ENCODE peak calls at places on chromosomes 12 and 14, in seven cellular contexts. One of them, this sample, is unnamed.

GRCh38 chr12:12839886-12840285 is 26.7 kb downstream of the DDX47 start:
- DNase-seq in H1: no peak
- DNase-seq in HCT116: peak
- DNase-seq in HepG2: no peak
- DNase-seq in SK-N-SH: no peak
- DNase-seq in K562: no peak
- DNase-seq in GM12878: no peak
- DNase-seq in this sample: no peak

GRCh38 chr12:66742508-66743367 is 63.9 kb upstream of the GRIP1 start:
- DNase-seq in H1: no peak
- DNase-seq in HCT116: no peak
- DNase-seq in HepG2: no peak
- DNase-seq in SK-N-SH: no peak
- DNase-seq in K562: no peak
- DNase-seq in GM12878: no peak
- DNase-seq in this sample: no peak

GRCh38 chr14:61186341-61186740 is 94.8 kb downstream of the TMEM30B start:
- DNase-seq in H1: no peak
- DNase-seq in HCT116: no peak
- DNase-seq in HepG2: no peak
- DNase-seq in SK-N-SH: no peak
- DNase-seq in K562: no peak
- DNase-seq in GM12878: no peak
- DNase-seq in this sample: no peak

GRCh38 chr14:23436327-23437141 is 1.1 kb upstream of the MYH7 start:
- DNase-seq in H1: no peak
- DNase-seq in HCT116: no peak
- DNase-seq in HepG2: no peak
- DNase-seq in SK-N-SH: no peak
- DNase-seq in K562: peak
- DNase-seq in GM12878: no peak
- DNase-seq in this sample: no peak

GRCh38 chr12:54412348-54412747 is 6.7 kb downstream of the ITGA5 start:
- DNase-seq in H1: no peak
- DNase-seq in HCT116: no peak
- DNase-seq in HepG2: no peak
- DNase-seq in SK-N-SH: no peak
- DNase-seq in K562: no peak
- DNase-seq in GM12878: no peak
- DNase-seq in this sample: no peak

GRCh38 chr12:27564612-27565213 is 40.7 kb downstream of the PPFIBP1 start:
- DNase-seq in H1: no peak
- DNase-seq in HCT116: no peak
- DNase-seq in HepG2: no peak
- DNase-seq in SK-N-SH: no peak
- DNase-seq in K562: no peak
- DNase-seq in GM12878: no peak
- DNase-seq in this sample: no peak

GRCh38 chr12:54258286-54258685 is 21.6 kb downstream of the CBX5 start:
- DNase-seq in H1: no peak
- DNase-seq in HCT116: no peak
- DNase-seq in HepG2: no peak
- DNase-seq in SK-N-SH: no peak
- DNase-seq in K562: no peak
- DNase-seq in GM12878: no peak
- DNase-seq in this sample: no peak

GRCh38 chr12:78062781-78063180 is 232.1 kb downstream of the NAV3 start:
- DNase-seq in H1: no peak
- DNase-seq in HCT116: no peak
- DNase-seq in HepG2: peak
- DNase-seq in SK-N-SH: no peak
- DNase-seq in K562: no peak
- DNase-seq in GM12878: no peak
- DNase-seq in this sample: no peak

GRCh38 chr12:26869908-26870459 is 37.0 kb upstream of the ITPR2 start:
- DNase-seq in H1: no peak
- DNase-seq in HCT116: no peak
- DNase-seq in HepG2: no peak
- DNase-seq in SK-N-SH: no peak
- DNase-seq in K562: no peak
- DNase-seq in GM12878: no peak
- DNase-seq in this sample: no peak

GRCh38 chr12:47087088-47087688 is 7.4 kb upstream of the AMIGO2 start:
- DNase-seq in H1: no peak
- DNase-seq in HCT116: no peak
- DNase-seq in HepG2: no peak
- DNase-seq in SK-N-SH: no peak
- DNase-seq in K562: no peak
- DNase-seq in GM12878: no peak
- DNase-seq in this sample: no peak

GRCh38 chr12:77591959-77592358 is 238.7 kb upstream of the NAV3 start:
- DNase-seq in H1: no peak
- DNase-seq in HCT116: no peak
- DNase-seq in HepG2: no peak
- DNase-seq in SK-N-SH: no peak
- DNase-seq in K562: no peak
- DNase-seq in GM12878: no peak
- DNase-seq in this sample: no peak

GRCh38 chr12:127729381-127729780 is 537.6 kb upstream of the TMEM132C start:
- DNase-seq in H1: no peak
- DNase-seq in HCT116: no peak
- DNase-seq in HepG2: no peak
- DNase-seq in SK-N-SH: no peak
- DNase-seq in K562: no peak
- DNase-seq in GM12878: no peak
- DNase-seq in this sample: no peak

GRCh38 chr12:63164911-63165310 is 13.9 kb upstream of the AVPR1A start:
- DNase-seq in H1: no peak
- DNase-seq in HCT116: no peak
- DNase-seq in HepG2: no peak
- DNase-seq in SK-N-SH: no peak
- DNase-seq in K562: no peak
- DNase-seq in GM12878: no peak
- DNase-seq in this sample: no peak

GRCh38 chr14:61326847-61327246 is 5.5 kb downstream of the PRKCH start:
- DNase-seq in H1: no peak
- DNase-seq in HCT116: no peak
- DNase-seq in HepG2: no peak
- DNase-seq in SK-N-SH: peak
- DNase-seq in K562: no peak
- DNase-seq in GM12878: no peak
- DNase-seq in this sample: no peak

GRCh38 chr12:96751626-96752025 is 155.4 kb upstream of the NEDD1 start:
- DNase-seq in H1: no peak
- DNase-seq in HCT116: no peak
- DNase-seq in HepG2: no peak
- DNase-seq in SK-N-SH: no peak
- DNase-seq in K562: no peak
- DNase-seq in GM12878: no peak
- DNase-seq in this sample: no peak

GRCh38 chr12:6314776-6315175 is 4.3 kb downstream of the PLEKHG6 start:
- DNase-seq in H1: no peak
- DNase-seq in HCT116: no peak
- DNase-seq in HepG2: no peak
- DNase-seq in SK-N-SH: no peak
- DNase-seq in K562: no peak
- DNase-seq in GM12878: no peak
- DNase-seq in this sample: no peak

GRCh38 chr14:63174760-63175191 is 29.5 kb upstream of the RHOJ start:
- DNase-seq in H1: peak
- DNase-seq in HCT116: peak
- DNase-seq in HepG2: peak
- DNase-seq in SK-N-SH: peak
- DNase-seq in K562: peak
- DNase-seq in GM12878: no peak
- DNase-seq in this sample: peak

GRCh38 chr12:93699271-93700141 is 22.3 kb downstream of the CRADD start:
- DNase-seq in H1: no peak
- DNase-seq in HCT116: no peak
- DNase-seq in HepG2: peak
- DNase-seq in SK-N-SH: no peak
- DNase-seq in K562: no peak
- DNase-seq in GM12878: no peak
- DNase-seq in this sample: peak

GRCh38 chr14:80146941-80147340 is 64.4 kb downstream of the DIO2 start:
- DNase-seq in H1: no peak
- DNase-seq in HCT116: no peak
- DNase-seq in HepG2: no peak
- DNase-seq in SK-N-SH: no peak
- DNase-seq in K562: no peak
- DNase-seq in GM12878: no peak
- DNase-seq in this sample: no peak

GRCh38 chr14:98931911-98932310 is 340.1 kb downstream of the BCL11B start:
- DNase-seq in H1: no peak
- DNase-seq in HCT116: no peak
- DNase-seq in HepG2: no peak
- DNase-seq in SK-N-SH: no peak
- DNase-seq in K562: no peak
- DNase-seq in GM12878: no peak
- DNase-seq in this sample: no peak

GRCh38 chr14:79661762-79662161 is 549.5 kb downstream of the DIO2 start:
- DNase-seq in H1: no peak
- DNase-seq in HCT116: no peak
- DNase-seq in HepG2: no peak
- DNase-seq in SK-N-SH: no peak
- DNase-seq in K562: no peak
- DNase-seq in GM12878: no peak
- DNase-seq in this sample: no peak

GRCh38 chr14:60724080-60724618 is at the start of gene SIX4:
- DNase-seq in H1: peak
- DNase-seq in HCT116: peak
- DNase-seq in HepG2: peak
- DNase-seq in SK-N-SH: peak
- DNase-seq in K562: peak
- DNase-seq in GM12878: no peak
- DNase-seq in this sample: no peak

GRCh38 chr14:49306152-49306751 is 279.9 kb downstream of the RPS29 start:
- DNase-seq in H1: no peak
- DNase-seq in HCT116: peak
- DNase-seq in HepG2: peak
- DNase-seq in SK-N-SH: peak
- DNase-seq in K562: peak
- DNase-seq in GM12878: no peak
- DNase-seq in this sample: no peak

GRCh38 chr12:20213851-20214250 is 154.5 kb upstream of the PDE3A start:
- DNase-seq in H1: no peak
- DNase-seq in HCT116: no peak
- DNase-seq in HepG2: no peak
- DNase-seq in SK-N-SH: no peak
- DNase-seq in K562: no peak
- DNase-seq in GM12878: no peak
- DNase-seq in this sample: no peak

GRCh38 chr12:1822699-1823098 is 2.3 kb downstream of the LRTM2 start:
- DNase-seq in H1: no peak
- DNase-seq in HCT116: no peak
- DNase-seq in HepG2: no peak
- DNase-seq in SK-N-SH: peak
- DNase-seq in K562: no peak
- DNase-seq in GM12878: no peak
- DNase-seq in this sample: no peak

GRCh38 chr14:75832621-75833297 is 149.0 kb downstream of the TGFB3 start:
- DNase-seq in H1: no peak
- DNase-seq in HCT116: no peak
- DNase-seq in HepG2: no peak
- DNase-seq in SK-N-SH: no peak
- DNase-seq in K562: peak
- DNase-seq in GM12878: no peak
- DNase-seq in this sample: no peak
- TF ChIP-seq YY1 in H1: no peak
- TF ChIP-seq YY1 in HCT116: no peak
- TF ChIP-seq YY1 in HepG2: no peak
- TF ChIP-seq YY1 in SK-N-SH: no peak
- TF ChIP-seq YY1 in K562: no peak
- TF ChIP-seq YY1 in GM12878: no peak
- TF ChIP-seq YY1 in this sample: no peak

GRCh38 chr14:68146812-68147211 is 327.2 kb downstream of the RAD51B start:
- DNase-seq in H1: no peak
- DNase-seq in HCT116: peak
- DNase-seq in HepG2: no peak
- DNase-seq in SK-N-SH: no peak
- DNase-seq in K562: no peak
- DNase-seq in GM12878: no peak
- DNase-seq in this sample: no peak

GRCh38 chr14:68148763-68149162 is 329.2 kb downstream of the RAD51B start:
- DNase-seq in H1: no peak
- DNase-seq in HCT116: no peak
- DNase-seq in HepG2: no peak
- DNase-seq in SK-N-SH: no peak
- DNase-seq in K562: no peak
- DNase-seq in GM12878: no peak
- DNase-seq in this sample: no peak

GRCh38 chr14:68145539-68145938 is 326.0 kb downstream of the RAD51B start:
- DNase-seq in H1: no peak
- DNase-seq in HCT116: no peak
- DNase-seq in HepG2: no peak
- DNase-seq in SK-N-SH: no peak
- DNase-seq in K562: no peak
- DNase-seq in GM12878: no peak
- DNase-seq in this sample: no peak

GRCh38 chr14:68148276-68148675 is 328.7 kb downstream of the RAD51B start:
- DNase-seq in H1: no peak
- DNase-seq in HCT116: no peak
- DNase-seq in HepG2: no peak
- DNase-seq in SK-N-SH: no peak
- DNase-seq in K562: no peak
- DNase-seq in GM12878: no peak
- DNase-seq in this sample: no peak

DNA sequence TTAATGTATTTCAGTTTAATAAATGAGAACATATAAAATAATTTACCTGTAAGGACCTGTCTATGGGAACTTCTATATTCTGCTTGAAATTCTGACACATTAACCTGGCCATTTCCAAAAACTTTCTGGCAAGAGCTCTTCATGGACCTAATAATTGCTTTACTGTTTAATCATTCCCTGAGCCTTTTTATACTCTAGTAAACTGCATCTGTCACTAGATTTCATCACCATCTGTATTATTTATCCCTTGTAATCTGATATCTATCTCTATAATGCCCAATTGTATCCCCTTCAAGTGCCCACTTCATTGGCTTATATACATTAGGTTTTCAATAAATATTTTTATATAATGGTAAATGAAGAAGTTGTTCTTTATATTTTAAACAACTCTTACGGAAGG is 327.8 kb downstream of the RAD51B start:
- DNase-seq in H1: no peak
- DNase-seq in HCT116: no peak
- DNase-seq in HepG2: no peak
- DNase-seq in SK-N-SH: no peak
- DNase-seq in K562: no peak
- DNase-seq in GM12878: no peak
- DNase-seq in this sample: no peak
- H3K9ac ChIP-seq in H1: no peak
- H3K9ac ChIP-seq in HCT116: peak
- H3K9ac ChIP-seq in HepG2: no peak
- H3K9ac ChIP-seq in SK-N-SH: peak
- H3K9ac ChIP-seq in K562: no peak
- H3K9ac ChIP-seq in GM12878: no peak
- H3K9ac ChIP-seq in this sample: no peak

GRCh38 chr14:68561531-68562007 is 231.3 kb downstream of the ZFP36L1 start:
- DNase-seq in H1: no peak
- DNase-seq in HCT116: no peak
- DNase-seq in HepG2: peak
- DNase-seq in SK-N-SH: no peak
- DNase-seq in K562: no peak
- DNase-seq in GM12878: no peak
- DNase-seq in this sample: no peak
- H3K4me3 ChIP-seq in H1: no peak
- H3K4me3 ChIP-seq in HCT116: no peak
- H3K4me3 ChIP-seq in HepG2: no peak
- H3K4me3 ChIP-seq in SK-N-SH: no peak
- H3K4me3 ChIP-seq in K562: no peak
- H3K4me3 ChIP-seq in GM12878: no peak
- H3K4me3 ChIP-seq in this sample: no peak

GRCh38 chr12:85188609-85189008 is 91.4 kb upstream of the ALX1 start:
- DNase-seq in H1: no peak
- DNase-seq in HCT116: no peak
- DNase-seq in HepG2: no peak
- DNase-seq in SK-N-SH: no peak
- DNase-seq in K562: no peak
- DNase-seq in GM12878: no peak
- DNase-seq in this sample: no peak
- TF ChIP-seq YY1 in H1: no peak
- TF ChIP-seq YY1 in HCT116: no peak
- TF ChIP-seq YY1 in HepG2: no peak
- TF ChIP-seq YY1 in SK-N-SH: no peak
- TF ChIP-seq YY1 in K562: no peak
- TF ChIP-seq YY1 in GM12878: no peak
- TF ChIP-seq YY1 in this sample: no peak

This sample was measured in NT2/D1.